ENCODE peak calls at places on chromosome 5, in six cellular contexts. E is progenitor cell of endocrine pancreas, I is fibroblast of pulmonary artery, J is heart right ventricle, B is mesothelial cell of epicardium, Y is HCT116. V is an unnamed sample.

GRCh38 chr5:38672059-38672791 is 115.8 kb upstream of the LIFR start:
- DNase-seq in E (no peak), I (peak), J (no peak), B (no peak), Y (no peak), V (no peak)

GRCh38 chr5:9596256-9596655 is 33.9 kb downstream of the TAS2R1 start:
- DNase-seq in E (no peak), I (no peak), J (no peak), B (no peak), Y (no peak), V (no peak)

GRCh38 chr5:50874277-50874984 is 208.0 kb downstream of the PARP8 start:
- DNase-seq in E (no peak), I (no peak), J (peak), B (no peak), Y (no peak), V (no peak)

GRCh38 chr5:45601424-45601823 is 94.8 kb downstream of the HCN1 start:
- DNase-seq in E (no peak), I (no peak), J (no peak), B (no peak), Y (no peak), V (no peak)

GRCh38 chr5:40615586-40616193 is 64.0 kb upstream of the PTGER4 start:
- DNase-seq in E (no peak), I (peak), J (no peak), B (no peak), Y (no peak), V (no peak)

GRCh38 chr5:154118832-154119442 is 71.6 kb upstream of the GALNT10 start:
- DNase-seq in E (no peak), I (no peak), J (no peak), B (no peak), Y (no peak), V (no peak)

GRCh38 chr5:79963261-79963977 is 27.6 kb downstream of the MTX3 start:
- DNase-seq in E (no peak), I (no peak), J (no peak), B (no peak), Y (no peak), V (no peak)

GRCh38 chr5:95859327-95860060 is 37.0 kb upstream of the GLRX start:
- DNase-seq in E (no peak), I (peak), J (no peak), B (no peak), Y (no peak), V (no peak)

GRCh38 chr5:72408602-72409001 is 88.4 kb downstream of the PTCD2 start:
- DNase-seq in E (no peak), I (peak), J (no peak), B (no peak), Y (no peak), V (no peak)

GRCh38 chr5:52999357-52999949 is 10.3 kb downstream of the ITGA2 start:
- DNase-seq in E (no peak), I (peak), J (no peak), B (no peak), Y (no peak), V (no peak)

GRCh38 chr5:176627582-176627981 is 2.8 kb downstream of the SNCB start:
- DNase-seq in E (no peak), I (no peak), J (no peak), B (no peak), Y (no peak), V (no peak)
- TF ChIP-seq CTCF in E (no peak), I (no peak), J (no peak), B (no peak), Y (no peak), V (no peak)

GRCh38 chr5:102830241-102830640 is 75.1 kb downstream of the PAM start:
- DNase-seq in E (no peak), I (no peak), J (no peak), B (no peak), Y (no peak), V (no peak)
- TF ChIP-seq CTCF in E (no peak), I (no peak), J (no peak), B (no peak), Y (no peak), V (no peak)

GRCh38 chr5:129696636-129697035 is 51.3 kb upstream of the MINAR2 start:
- DNase-seq in E (no peak), I (no peak), J (no peak), B (no peak), Y (no peak), V (no peak)

DNA sequence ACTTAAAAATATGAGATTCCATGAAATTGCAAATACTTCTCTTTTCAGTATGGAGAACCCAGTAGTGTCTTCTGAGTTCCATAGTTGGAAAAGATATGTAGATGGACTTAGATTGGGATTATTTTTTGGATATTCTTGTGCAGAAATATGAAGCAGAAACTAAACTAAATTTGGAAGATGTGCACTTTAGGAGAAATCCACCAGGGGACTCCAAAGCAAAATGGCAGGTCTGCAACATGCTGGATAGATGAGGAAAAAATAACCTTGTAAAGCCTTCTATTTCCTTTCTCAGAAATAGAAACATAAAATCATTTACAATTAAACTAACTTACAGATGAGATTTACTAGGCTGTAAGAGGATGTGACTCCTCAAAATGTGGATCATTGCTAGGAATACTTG is 49.2 kb upstream of the MINAR2 start:
- DNase-seq in E (no peak), I (no peak), J (no peak), B (no peak), Y (no peak), V (no peak)
- TF ChIP-seq CTCF in E (no peak), I (peak), J (no peak), B (peak), Y (peak), V (no peak)

GRCh38 chr5:132138260-132138659 is 64.7 kb downstream of the CSF2 start:
- DNase-seq in E (no peak), I (peak), J (no peak), B (no peak), Y (no peak), V (no peak)

GRCh38 chr5:132136906-132137305 is 63.3 kb downstream of the CSF2 start:
- DNase-seq in E (no peak), I (peak), J (no peak), B (no peak), Y (no peak), V (no peak)

GRCh38 chr5:132130918-132131715 is 57.5 kb downstream of the CSF2 start:
- DNase-seq in E (no peak), I (no peak), J (no peak), B (no peak), Y (no peak), V (no peak)

GRCh38 chr5:132132138-132132537 is 58.5 kb downstream of the CSF2 start:
- DNase-seq in E (no peak), I (peak), J (no peak), B (no peak), Y (no peak), V (no peak)

GRCh38 chr5:132134384-132134783 is 60.8 kb downstream of the CSF2 start:
- DNase-seq in E (no peak), I (peak), J (no peak), B (no peak), Y (peak), V (no peak)
- TF ChIP-seq CTCF in E (peak), I (peak), J (peak), B (peak), Y (peak), V (no peak)

GRCh38 chr5:155943516-155944407 is 383.2 kb upstream of the SGCD start:
- DNase-seq in E (peak), I (peak), J (peak), B (no peak), Y (no peak), V (peak)
- TF ChIP-seq CTCF in E (peak), I (peak), J (peak), B (peak), Y (peak), V (peak)

DNA sequence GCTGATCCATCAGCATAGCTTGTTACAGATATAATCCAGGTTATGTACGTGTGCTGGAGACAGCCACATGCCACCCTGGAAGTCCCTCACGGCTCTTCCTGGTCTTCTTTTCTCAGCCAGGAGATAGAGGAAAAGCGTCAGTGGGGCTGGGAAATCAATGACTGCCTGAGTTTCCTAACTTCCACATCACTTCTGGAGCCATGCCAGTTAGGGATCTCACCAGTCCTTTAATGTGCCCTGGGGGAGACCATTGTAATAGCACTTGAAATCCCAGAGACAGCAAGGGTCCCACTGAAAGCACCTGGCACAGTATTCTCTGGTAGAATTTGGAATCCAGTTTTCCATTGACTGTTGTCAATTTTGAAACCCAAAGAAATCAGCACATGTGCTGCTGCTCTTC is 29.2 kb downstream of the ANXA2R start:
- DNase-seq in E (no peak), I (peak), J (peak), B (no peak), Y (no peak), V (no peak)
- TF ChIP-seq CTCF in E (no peak), I (no peak), J (no peak), B (no peak), Y (no peak), V (no peak)